ENCODE peak calls at places on chromosomes 1 and 21, in six cellular contexts. U, Y, N, L, M and I are unnamed samples.

GRCh38 chr1:212677573-212677972 is 22.1 kb downstream of the BATF3 start:
- DNase-seq in M (no peak), L (no peak), Y (no peak), U (no peak), N (no peak), I (no peak)

GRCh38 chr1:103112535-103112934 is 4.2 kb upstream of the COL11A1 start:
- DNase-seq in M (no peak), N (no peak), U (no peak), Y (no peak), L (no peak), I (no peak)

GRCh38 chr1:39358491-39358890 is 132.9 kb upstream of the BMP8A start:
- DNase-seq in Y (no peak), M (no peak), U (no peak), L (no peak), N (no peak), I (no peak)

GRCh38 chr1:117638141-117638540 is 32.3 kb downstream of the TENT5C start:
- DNase-seq in L (no peak), U (no peak), Y (no peak), M (no peak), N (no peak), I (no peak)

GRCh38 chr1:30757196-30757949 is at the start of gene LAPTM5:
- DNase-seq in L (peak; percentile 65), M (peak; percentile 53), Y (peak; percentile 68), U (peak; percentile 98), N (peak; percentile 87), I (peak; percentile 87)

GRCh38 chr1:1112237-1112985 is 3.5 kb downstream of the C1orf159 start:
- DNase-seq in M (no peak), U (peak; percentile 71), Y (no peak), L (no peak), N (peak; percentile 30), I (peak; percentile 40)

GRCh38 chr1:190477687-190478192 is at the start of gene BRINP3:
- DNase-seq in U (no peak), N (no peak), L (no peak), M (no peak), Y (no peak), I (no peak)

GRCh38 chr1:200040516-200041138 is 13.1 kb downstream of the NR5A2 start:
- DNase-seq in U (no peak), N (no peak), Y (no peak), L (no peak), M (no peak), I (no peak)

GRCh38 chr1:8343464-8344001 is 25.6 kb downstream of the SLC45A1 start:
- DNase-seq in N (peak; percentile 67), U (peak; percentile 74), L (peak; percentile 70), Y (peak; percentile 97), M (peak; percentile 90), I (peak; percentile 95)

GRCh38 chr1:89274431-89274857 is 1.8 kb upstream of the GBP5 start:
- DNase-seq in U (no peak), M (no peak), Y (peak; percentile 79), L (no peak), N (no peak), I (no peak)

GRCh38 chr1:29309621-29310020 is 73.3 kb downstream of the PTPRU start:
- DNase-seq in Y (no peak), M (no peak), N (no peak), L (no peak), U (no peak), I (no peak)

GRCh38 chr1:64019818-64020217 is 183.6 kb upstream of the UBE2U start:
- DNase-seq in Y (peak; percentile 51), M (no peak), L (no peak), U (no peak), N (no peak), I (no peak)

GRCh38 chr1:173367136-173367535 is 110.0 kb upstream of the PRDX6 start:
- DNase-seq in L (no peak), N (no peak), U (no peak), Y (no peak), M (no peak), I (no peak)

GRCh38 chr1:173224887-173225280 is 17.8 kb upstream of the TNFSF4 start:
- DNase-seq in Y (no peak), L (no peak), U (no peak), M (no peak), N (no peak), I (no peak)

GRCh38 chr1:229535226-229535625 is 23.3 kb downstream of the ABCB10 start:
- DNase-seq in N (no peak), M (no peak), L (no peak), Y (no peak), U (no peak), I (no peak)

GRCh38 chr1:72284084-72284397 is 1.7 kb upstream of the NEGR1 start:
- DNase-seq in Y (peak; percentile 48), N (no peak), U (no peak), L (no peak), M (no peak), I (no peak)

GRCh38 chr1:95002657-95003432 is 69.9 kb downstream of the ALG14 start:
- DNase-seq in Y (peak; percentile 46), U (no peak), N (no peak), L (no peak), M (no peak), I (peak; percentile 59)

GRCh38 chr1:2382621-2383361 is 8.6 kb downstream of the MORN1 start:
- DNase-seq in L (peak; percentile 17), Y (peak; percentile 26), U (peak; percentile 81), N (peak; percentile 56), M (no peak), I (peak; percentile 74)

GRCh38 chr1:44227211-44227610 is 13.9 kb downstream of the DMAP1 start:
- DNase-seq in M (no peak), L (no peak), Y (no peak), N (peak; percentile 48), U (no peak), I (no peak)

GRCh38 chr21:17585875-17586450 is 26.7 kb downstream of the BTG3 start:
- DNase-seq in U (no peak), Y (peak; percentile 70), M (peak; percentile 52), N (no peak), L (no peak), I (no peak)

GRCh38 chr21:21101911-21102310 is 103.7 kb downstream of the NCAM2 start:
- DNase-seq in L (no peak), M (no peak), N (no peak), U (no peak), Y (peak; percentile 49), I (no peak)

GRCh38 chr1:150256193-150256548 is 1.4 kb upstream of the CA14 start:
- DNase-seq in Y (no peak), M (no peak), L (no peak), U (no peak), N (no peak), I (no peak)

GRCh38 chr1:169180167-169180566 is 73.7 kb downstream of the ATP1B1 start:
- DNase-seq in Y (no peak), L (no peak), U (no peak), N (no peak), M (no peak), I (no peak)

GRCh38 chr21:15005391-15005790 is 59.4 kb downstream of the NRIP1 start:
- DNase-seq in U (peak; percentile 75), Y (no peak), L (no peak), M (no peak), N (no peak), I (no peak)
- H3K4me3 ChIP-seq in U (no peak overlapping the region), Y (peak overlapping the region; percentile 14), L (peak overlapping the region; percentile 11), M (no peak overlapping the region), N (no peak overlapping the region), I (peak overlapping the region; percentile 34)

DNA sequence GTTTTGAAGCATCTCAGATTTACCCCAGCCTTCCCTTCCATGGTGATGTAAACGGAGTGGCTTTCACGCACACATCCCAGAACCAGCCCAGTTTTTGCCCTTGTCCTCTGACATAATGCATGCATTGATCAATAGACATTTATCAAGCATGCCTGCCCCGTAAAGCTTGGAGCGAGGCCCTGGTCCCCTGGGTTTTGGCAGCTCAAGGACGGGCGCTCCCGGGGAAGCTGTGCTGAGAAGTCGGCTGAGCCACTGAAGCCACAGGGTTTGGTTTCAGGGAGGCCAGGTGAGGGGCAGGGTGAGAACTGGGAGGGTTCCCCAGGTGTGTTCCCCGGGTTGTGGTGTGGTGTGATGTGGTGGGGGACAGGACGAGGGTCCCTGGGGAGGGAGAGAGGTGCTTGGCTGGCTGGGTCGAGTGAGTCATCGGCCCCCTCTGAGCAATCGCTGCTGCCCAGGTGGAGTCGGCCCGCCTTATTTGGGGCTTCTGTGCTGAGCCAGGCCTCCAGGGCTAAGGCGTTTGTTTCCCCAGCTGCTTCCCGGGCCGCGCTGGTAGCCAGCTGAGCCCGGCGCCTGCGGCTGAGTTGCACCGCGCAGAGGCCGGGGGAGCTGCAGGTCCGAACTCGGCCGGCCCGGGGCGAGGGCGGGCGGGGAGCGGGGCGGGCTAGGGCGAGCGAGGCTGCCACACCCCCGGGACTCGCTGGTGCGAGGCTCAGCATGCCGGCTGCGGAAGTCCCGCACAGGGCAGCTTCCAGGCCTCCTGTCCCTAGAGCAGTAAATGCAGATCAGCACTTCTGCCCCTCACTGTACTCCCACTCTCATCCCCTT is 23.6 kb downstream of the ATP2B4 start:
- DNase-seq in M (no peak), N (peak; percentile 78), Y (peak; percentile 45), U (peak; percentile 92), L (peak; percentile 70), I (peak; percentile 85)
- H3K4me3 ChIP-seq in M (no peak overlapping the region), N (peak overlapping the region; percentile 35), Y (peak overlapping the region; percentile 4), U (peak overlapping the region; percentile 19), L (peak overlapping the region; percentile 33), I (peak overlapping the region; percentile 26)

DNA sequence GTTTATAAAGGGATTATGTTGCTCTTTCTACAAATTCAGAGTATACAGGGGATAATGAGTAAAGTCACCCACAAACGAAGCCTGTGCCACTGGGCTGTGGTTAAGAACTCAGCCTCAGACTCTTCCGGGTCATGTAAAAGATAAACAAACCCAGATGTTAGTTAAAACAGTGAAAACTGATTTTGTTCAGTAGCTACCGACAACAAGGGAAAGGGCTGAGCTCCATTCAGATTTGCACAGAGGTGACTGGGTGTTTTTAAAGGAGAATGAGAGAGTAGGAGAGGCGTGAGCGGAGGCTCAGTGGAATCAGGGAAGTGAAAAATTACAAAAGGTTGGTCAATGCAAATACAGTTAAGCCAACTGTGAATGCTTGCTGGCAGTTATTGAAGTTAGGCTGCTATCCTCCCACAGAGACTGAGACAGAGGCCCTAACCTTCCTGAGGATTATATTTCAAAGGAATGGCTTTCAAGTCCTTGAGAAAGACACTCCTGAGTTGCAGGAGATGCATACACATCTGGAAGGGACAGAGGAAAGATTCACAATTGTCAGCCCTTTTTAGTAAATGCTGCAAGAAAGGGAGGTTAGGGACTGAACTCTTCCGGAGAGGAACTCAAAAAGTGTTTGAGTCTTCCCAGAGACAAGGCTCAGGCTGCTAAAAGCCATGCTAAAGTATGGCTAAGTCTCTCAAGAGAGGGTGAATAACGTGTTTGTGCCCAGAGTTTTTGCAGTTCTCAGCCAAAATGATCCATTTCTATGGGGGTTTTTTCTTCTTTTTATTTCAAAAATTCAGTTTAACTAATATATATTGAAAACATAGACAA is 29.8 kb upstream of the SAMD13 start:
- DNase-seq in L (no peak), M (peak; percentile 56), Y (peak; percentile 47), N (no peak), U (no peak), I (no peak)
- H3K4me3 ChIP-seq in L (no peak overlapping the region), M (no peak overlapping the region), Y (no peak overlapping the region), N (no peak overlapping the region), U (no peak overlapping the region), I (no peak overlapping the region)

DNA sequence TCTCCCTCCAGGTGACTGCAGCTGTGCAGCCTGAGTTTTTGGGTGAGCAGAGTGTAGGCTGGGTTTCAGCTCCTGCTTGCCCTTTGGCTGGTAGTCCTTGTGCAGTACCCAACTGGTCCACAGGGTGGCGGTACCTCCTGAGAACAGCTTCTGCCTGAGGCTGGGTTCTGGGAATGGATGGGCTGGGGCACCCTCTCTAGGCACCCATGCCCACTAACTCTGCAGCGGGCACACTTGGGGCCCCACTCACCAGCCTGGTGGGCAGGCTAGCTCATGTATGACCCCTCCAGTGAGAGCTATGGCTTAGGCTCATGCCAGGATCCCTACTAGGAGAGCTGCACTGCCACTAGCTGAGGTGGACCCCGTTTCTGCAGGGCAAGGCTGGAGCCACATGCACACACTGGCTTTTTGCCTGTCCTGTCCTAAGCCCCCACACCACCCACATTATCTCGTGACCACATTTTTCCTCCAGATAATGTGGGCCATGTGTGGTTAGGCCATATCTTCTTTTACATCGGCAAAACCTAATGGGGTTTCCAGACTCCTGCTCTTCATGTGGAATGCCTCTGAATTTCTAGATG is 15.5 kb upstream of the GSTM4 start:
- DNase-seq in U (peak; percentile 95), L (peak; percentile 87), M (no peak), N (peak; percentile 89), Y (peak; percentile 66), I (peak; percentile 86)
- H3K4me3 ChIP-seq in U (no peak overlapping the region), L (no peak overlapping the region), M (no peak overlapping the region), N (no peak overlapping the region), Y (no peak overlapping the region), I (no peak overlapping the region)